ENCODE peak calls at places on chromosome 11, in eight cellular contexts. U is lower lobe of right lung; O is activated naive CD8-positive, alpha-beta T cell treated with anti-CD3 and anti-CD28 coated beads, Interleukin-2, amount 50 U/mL, for 24 hours; M is EL; B is activated CD4-positive, alpha-beta T cell treated with anti-CD3 and anti-CD28 coated beads, Interleukin-2, amount 50 U/mL, for 4 hours; V is activated gamma-delta T cell treated with anti-CD3 and anti-CD28 coated beads, Interleukin-2, amount 50 U/mL, for 16 hours; E is ELR; T is anterior cingulate cortex. X is an unnamed sample.

GRCh38 chr11:93484716-93485115 is 58.5 kb downstream of the SMCO4 start:
- DNase-seq in U (no peak), O (no peak), M (peak), B (no peak), V (no peak), E (no peak), T (no peak), X (no peak)

GRCh38 chr11:66866420-66867010 is 9.7 kb downstream of the LRFN4 start:
- DNase-seq in U (no peak), O (no peak), M (no peak), B (no peak), V (no peak), E (no peak), T (no peak), X (no peak)

GRCh38 chr11:61362542-61362875 is 335 bp downstream of the TMEM138 start:
- DNase-seq in U (no peak), O (peak), M (peak), B (peak), V (no peak), E (peak), T (no peak), X (no peak)

GRCh38 chr11:20443596-20443995 is 56.1 kb downstream of the PRMT3 start:
- DNase-seq in U (no peak), O (no peak), M (peak), B (no peak), V (no peak), E (peak), T (no peak), X (no peak)

GRCh38 chr11:36774603-36775002 is 176.6 kb upstream of the RAG2 start:
- DNase-seq in U (no peak), O (no peak), M (peak), B (no peak), V (no peak), E (peak), T (no peak), X (no peak)

GRCh38 chr11:59553323-59553722 is 42.0 kb downstream of the OR4D9 start:
- DNase-seq in U (no peak), O (no peak), M (no peak), B (no peak), V (no peak), E (no peak), T (no peak), X (no peak)

GRCh38 chr11:113272281-113272680 is 42.1 kb upstream of the TTC12 start:
- DNase-seq in U (no peak), O (no peak), M (no peak), B (no peak), V (no peak), E (no peak), T (no peak), X (no peak)

GRCh38 chr11:8886332-8886731 is 24.7 kb upstream of the AKIP1 start:
- DNase-seq in U (no peak), O (no peak), M (no peak), B (no peak), V (no peak), E (no peak), T (no peak), X (no peak)

GRCh38 chr11:1938343-1939005 is 8.7 kb upstream of the MRPL23 start:
- DNase-seq in U (peak), O (no peak), M (no peak), B (no peak), V (no peak), E (no peak), T (no peak), X (peak)

GRCh38 chr11:69642913-69643632 is 2.1 kb downstream of the CCND1 start:
- DNase-seq in U (peak), O (peak), M (peak), B (peak), V (peak), E (peak), T (peak), X (peak)

GRCh38 chr11:64305691-64306562 is 603 bp downstream of the ESRRA start:
- DNase-seq in U (peak), O (peak), M (peak), B (peak), V (peak), E (peak), T (peak), X (peak)

GRCh38 chr11:108628326-108628725 is 34.8 kb upstream of the EXPH5 start:
- DNase-seq in U (no peak), O (no peak), M (no peak), B (no peak), V (no peak), E (no peak), T (no peak), X (no peak)

GRCh38 chr11:63765688-63766241 is 2.8 kb downstream of the ZFTA start:
- DNase-seq in U (peak), O (no peak), M (no peak), B (no peak), V (no peak), E (no peak), T (no peak), X (peak)

GRCh38 chr11:17343907-17344306 is 7.7 kb upstream of the NCR3LG1 start:
- DNase-seq in U (no peak), O (peak), M (peak), B (no peak), V (no peak), E (peak), T (no peak), X (no peak)

GRCh38 chr11:44567876-44568256 is 2.4 kb downstream of the CD82 start:
- DNase-seq in U (no peak), O (no peak), M (no peak), B (no peak), V (no peak), E (no peak), T (no peak), X (no peak)

GRCh38 chr11:2417856-2418705 is 17.5 kb downstream of the TSSC4 start:
- DNase-seq in U (no peak), O (no peak), M (no peak), B (no peak), V (no peak), E (no peak), T (no peak), X (peak)

GRCh38 chr11:73950869-73951710 is at the start of gene DNAJB13:
- DNase-seq in U (peak), O (peak), M (peak), B (no peak), V (no peak), E (peak), T (no peak), X (peak)

GRCh38 chr11:64876835-64877341 is 1.5 kb downstream of the EHD1 start:
- DNase-seq in U (peak), O (peak), M (peak), B (no peak), V (no peak), E (peak), T (no peak), X (peak)

GRCh38 chr11:126839496-126839895 is 161.1 kb downstream of the KIRREL3 start:
- DNase-seq in U (no peak), O (no peak), M (no peak), B (no peak), V (no peak), E (no peak), T (peak), X (no peak)

GRCh38 chr11:45646275-45646970 is 19.0 kb downstream of the CHST1 start:
- DNase-seq in U (no peak), O (no peak), M (peak), B (no peak), V (no peak), E (peak), T (no peak), X (no peak)

GRCh38 chr11:112128483-112129121 is 35.3 kb downstream of the IL18 start:
- DNase-seq in U (no peak), O (no peak), M (peak), B (no peak), V (no peak), E (peak), T (no peak), X (peak)

GRCh38 chr11:87583931-87584330 is 546.2 kb downstream of the TMEM135 start:
- DNase-seq in U (no peak), O (no peak), M (no peak), B (no peak), V (no peak), E (no peak), T (no peak), X (no peak)

GRCh38 chr11:18191376-18191775 is 18.7 kb downstream of the MRGPRX4 start:
- DNase-seq in U (no peak), O (no peak), M (no peak), B (no peak), V (no peak), E (no peak), T (no peak), X (no peak)

GRCh38 chr11:43833657-43834073 is 47.0 kb upstream of the ALKBH3 start:
- DNase-seq in U (no peak), O (no peak), M (peak), B (no peak), V (no peak), E (peak), T (no peak), X (no peak)

GRCh38 chr11:20161230-20161918 is 1.1 kb upstream of the DBX1 start:
- DNase-seq in U (no peak), O (no peak), M (peak), B (no peak), V (no peak), E (peak), T (no peak), X (no peak)

GRCh38 chr11:69166186-69167115 is 10.7 kb downstream of the SMIM38 start:
- DNase-seq in U (no peak), O (peak), M (peak), B (peak), V (peak), E (peak), T (no peak), X (no peak)

GRCh38 chr11:78850078-78850477 is 275.4 kb upstream of the NARS2 start:
- DNase-seq in U (no peak), O (no peak), M (no peak), B (no peak), V (no peak), E (no peak), T (no peak), X (no peak)

GRCh38 chr11:84790849-84791427 is 836.2 kb downstream of the DLG2 start:
- DNase-seq in U (no peak), O (no peak), M (no peak), B (no peak), V (no peak), E (no peak), T (no peak), X (no peak)

GRCh38 chr11:17765381-17766359 is 31.1 kb downstream of the KCNC1 start:
- DNase-seq in U (peak), O (no peak), M (no peak), B (no peak), V (no peak), E (peak), T (no peak), X (peak)

GRCh38 chr11:17753641-17754040 is 19.1 kb downstream of the KCNC1 start:
- DNase-seq in U (peak), O (no peak), M (no peak), B (no peak), V (no peak), E (no peak), T (no peak), X (peak)

GRCh38 chr11:69599502-69599901 is 41.5 kb upstream of the CCND1 start:
- DNase-seq in U (no peak), O (no peak), M (no peak), B (no peak), V (no peak), E (no peak), T (no peak), X (no peak)

GRCh38 chr11:34731596-34731995 is 110.7 kb downstream of the EHF start:
- DNase-seq in U (no peak), O (no peak), M (no peak), B (no peak), V (no peak), E (no peak), T (no peak), X (no peak)

GRCh38 chr11:120184371-120184945 is 26.4 kb upstream of the OAF start:
- DNase-seq in U (no peak), O (no peak), M (no peak), B (no peak), V (no peak), E (no peak), T (no peak), X (no peak)

GRCh38 chr11:59556115-59556882 is 45.0 kb downstream of the OR4D9 start:
- DNase-seq in U (no peak), O (peak), M (peak), B (peak), V (peak), E (peak), T (peak), X (no peak)

GRCh38 chr11:6443269-6444003 is 2.6 kb upstream of the HPX start:
- DNase-seq in U (peak), O (peak), M (peak), B (peak), V (peak), E (peak), T (peak), X (peak)

GRCh38 chr11:45405916-45406670 is 120.0 kb upstream of the SYT13 start:
- DNase-seq in U (no peak), O (no peak), M (no peak), B (no peak), V (no peak), E (peak), T (no peak), X (no peak)

GRCh38 chr11:126585388-126586302 is 230.2 kb downstream of the ST3GAL4 start:
- DNase-seq in U (no peak), O (no peak), M (peak), B (no peak), V (no peak), E (peak), T (no peak), X (no peak)

GRCh38 chr11:28110108-28110838 is 2.1 kb downstream of the METTL15 start:
- DNase-seq in U (peak), O (peak), M (peak), B (peak), V (peak), E (peak), T (peak), X (peak)

X was measured in kidney.